ENCODE peak calls at places on chromosomes 13 and 19, in ten cellular contexts. M, W, X, O, Z, I, P, D, V and A are unnamed samples.

GRCh38 chr13:68927387-68928026 is 1180.1 kb upstream of the ATXN8OS start:
- DNase-seq in M (no peak), W (peak), X (peak), O (no peak), Z (peak), I (no peak), P (no peak), D (no peak), V (peak), A (no peak)

GRCh38 chr13:48983331-48983730 is 7.6 kb downstream of the FNDC3A start:
- DNase-seq in M (no peak), W (no peak), X (no peak), O (no peak), Z (no peak), I (no peak), P (no peak), D (no peak), V (no peak), A (no peak)

GRCh38 chr13:42892760-42893159 is 99.3 kb downstream of the EPSTI1 start:
- DNase-seq in M (peak), W (no peak), X (no peak), O (no peak), Z (no peak), I (no peak), P (no peak), D (peak), V (no peak), A (no peak)

GRCh38 chr13:87942204-87942603 is 271.0 kb downstream of the SLITRK5 start:
- DNase-seq in M (no peak), W (no peak), X (no peak), O (no peak), Z (peak), I (no peak), P (no peak), D (no peak), V (no peak), A (no peak)

GRCh38 chr19:39038098-39038497 is 5.7 kb upstream of the FBXO27 start:
- DNase-seq in M (peak), W (peak), X (peak), O (no peak), Z (peak), I (no peak), P (no peak), D (peak), V (peak), A (peak)

GRCh38 chr19:370641-371330 is 26.2 kb upstream of the MIER2 start:
- DNase-seq in M (no peak), W (no peak), X (no peak), O (no peak), Z (no peak), I (no peak), P (no peak), D (no peak), V (no peak), A (no peak)

GRCh38 chr19:55447421-55448174 is 4.5 kb upstream of the SHISA7 start:
- DNase-seq in M (peak), W (no peak), X (peak), O (no peak), Z (no peak), I (no peak), P (no peak), D (peak), V (peak), A (peak)

GRCh38 chr19:19004144-19004543 is 29.2 kb downstream of the SUGP2 start:
- DNase-seq in M (no peak), W (no peak), X (no peak), O (no peak), Z (no peak), I (no peak), P (no peak), D (no peak), V (no peak), A (no peak)

GRCh38 chr19:58500242-58500641 is 11.6 kb downstream of the SLC27A5 start:
- DNase-seq in M (no peak), W (no peak), X (no peak), O (no peak), Z (no peak), I (no peak), P (no peak), D (no peak), V (no peak), A (no peak)

GRCh38 chr19:49127674-49128544 is 8.6 kb downstream of the PPFIA3 start:
- DNase-seq in M (peak), W (peak), X (peak), O (peak), Z (peak), I (peak), P (peak), D (peak), V (peak), A (peak)

GRCh38 chr13:79936368-79937136 is 404.4 kb downstream of the SPRY2 start:
- DNase-seq in M (peak), W (no peak), X (no peak), O (no peak), Z (peak), I (no peak), P (no peak), D (peak), V (peak), A (peak)

GRCh38 chr19:40717325-40717879 is 490 bp downstream of the ITPKC start:
- DNase-seq in M (no peak), W (no peak), X (no peak), O (no peak), Z (peak), I (no peak), P (no peak), D (no peak), V (peak), A (peak)

GRCh38 chr13:33757713-33758112 is 60.2 kb upstream of the RFC3 start:
- DNase-seq in M (no peak), W (no peak), X (no peak), O (no peak), Z (no peak), I (no peak), P (no peak), D (no peak), V (no peak), A (no peak)

GRCh38 chr13:109309625-109310363 is 476.6 kb downstream of the IRS2 start:
- DNase-seq in M (no peak), W (no peak), X (no peak), O (no peak), Z (no peak), I (no peak), P (no peak), D (no peak), V (peak), A (no peak)

GRCh38 chr13:97255515-97255999 is 33.4 kb downstream of the MBNL2 start:
- DNase-seq in M (no peak), W (no peak), X (no peak), O (no peak), Z (peak), I (no peak), P (no peak), D (no peak), V (peak), A (no peak)

GRCh38 chr19:32373614-32374295 is 28.3 kb downstream of the ZNF507 start:
- DNase-seq in M (peak), W (no peak), X (no peak), O (no peak), Z (peak), I (no peak), P (no peak), D (peak), V (peak), A (peak)

GRCh38 chr19:2479556-2480194 is 3.7 kb downstream of the GADD45B start:
- DNase-seq in M (no peak), W (no peak), X (no peak), O (no peak), Z (no peak), I (no peak), P (no peak), D (no peak), V (no peak), A (peak)

GRCh38 chr19:2477732-2478191 is 1.8 kb downstream of the GADD45B start:
- DNase-seq in M (peak), W (no peak), X (no peak), O (no peak), Z (peak), I (peak), P (no peak), D (no peak), V (peak), A (peak)

GRCh38 chr19:2478756-2479555 is 3.0 kb downstream of the GADD45B start:
- DNase-seq in M (peak), W (no peak), X (no peak), O (peak), Z (peak), I (peak), P (peak), D (peak), V (peak), A (peak)

GRCh38 chr19:2477141-2477710 is 1.3 kb downstream of the GADD45B start:
- DNase-seq in M (peak), W (no peak), X (no peak), O (no peak), Z (peak), I (no peak), P (no peak), D (no peak), V (no peak), A (peak)

GRCh38 chr19:2478324-2478755 is 2.4 kb downstream of the GADD45B start:
- DNase-seq in M (peak), W (no peak), X (peak), O (peak), Z (peak), I (peak), P (peak), D (peak), V (peak), A (peak)
- TF ChIP-seq CTCF in M (peak), W (no peak), X (no peak), O (no peak), Z (peak), I (no peak), P (no peak), D (no peak), V (no peak), A (peak)

DNA sequence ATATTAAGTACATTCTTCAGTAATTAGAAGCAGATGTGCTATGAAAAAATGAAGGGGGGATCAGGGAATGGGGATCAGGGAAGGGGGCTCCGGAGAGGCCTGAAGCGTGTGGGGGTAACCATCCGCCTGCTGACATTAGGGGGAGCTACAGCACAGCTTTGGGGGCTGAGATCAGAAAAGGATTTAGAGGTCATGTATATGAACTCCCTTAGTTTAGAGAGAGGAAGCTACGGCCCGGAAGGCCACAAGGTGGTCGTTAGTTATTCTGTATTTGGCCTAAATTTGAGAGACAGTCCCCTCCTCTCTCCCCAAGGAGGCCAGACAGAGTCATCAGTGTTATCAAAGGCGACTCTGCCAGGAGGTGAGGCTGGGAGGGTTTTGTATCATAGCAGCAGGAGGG is 99.0 kb downstream of the TM9SF2 start:
- DNase-seq in M (no peak), W (peak), X (no peak), O (no peak), Z (no peak), I (no peak), P (no peak), D (no peak), V (no peak), A (no peak)
- TF ChIP-seq CTCF in M (peak), W (no peak), X (no peak), O (no peak), Z (no peak), I (no peak), P (no peak), D (no peak), V (peak), A (peak)

GRCh38 chr13:26867451-26868067 is 107.0 kb upstream of the GPR12 start:
- DNase-seq in M (peak), W (peak), X (no peak), O (no peak), Z (peak), I (no peak), P (no peak), D (peak), V (peak), A (no peak)

GRCh38 chr13:26878465-26878864 is 117.9 kb upstream of the GPR12 start:
- DNase-seq in M (no peak), W (no peak), X (no peak), O (no peak), Z (no peak), I (no peak), P (no peak), D (no peak), V (no peak), A (no peak)

GRCh38 chr13:26873174-26873698 is 112.7 kb upstream of the GPR12 start:
- DNase-seq in M (no peak), W (no peak), X (no peak), O (no peak), Z (no peak), I (no peak), P (no peak), D (no peak), V (no peak), A (no peak)

DNA sequence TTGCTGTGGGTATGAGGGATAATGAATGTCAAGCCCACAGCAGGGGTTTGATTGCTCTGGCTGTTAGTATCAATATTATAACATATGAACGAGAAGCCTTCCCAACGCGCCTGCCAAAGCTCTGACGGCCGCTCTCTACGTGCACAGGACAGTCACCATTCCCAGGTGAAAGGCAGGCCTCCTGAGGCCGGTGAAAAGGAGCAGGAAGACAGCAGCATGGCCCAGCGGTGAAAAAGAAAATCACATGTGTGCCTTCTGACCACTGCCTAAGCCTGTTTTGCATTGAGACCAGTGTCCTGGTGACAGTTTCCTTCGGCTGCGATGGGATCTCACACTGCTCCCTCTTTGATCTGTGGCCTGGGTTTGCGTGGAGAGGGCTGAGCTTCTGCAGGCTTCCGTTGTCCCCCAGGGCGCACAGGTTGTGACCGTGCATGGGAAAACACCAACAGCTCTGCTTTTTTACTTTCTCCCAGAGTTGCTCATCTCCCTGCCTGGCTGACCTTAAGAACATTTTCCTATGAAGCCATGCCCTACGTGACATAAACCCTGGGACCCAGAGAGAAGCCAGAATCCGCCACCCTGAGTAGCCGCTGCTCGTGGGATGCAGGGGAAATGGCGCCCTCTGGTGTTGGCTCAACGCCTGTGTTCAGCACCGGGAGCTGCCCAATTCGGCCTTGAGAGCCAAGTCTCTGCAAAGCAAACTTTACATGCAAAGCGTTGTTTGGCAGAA is 112.0 kb upstream of the GPR12 start:
- DNase-seq in M (peak), W (peak), X (peak), O (peak), Z (no peak), I (peak), P (peak), D (peak), V (peak), A (peak)
- TF ChIP-seq CTCF in M (peak), W (peak), X (peak), O (no peak), Z (peak), I (peak), P (peak), D (peak), V (peak), A (peak)

GRCh38 chr13:35785563-35786327 is 309.3 kb upstream of the MAB21L1 start:
- DNase-seq in M (no peak), W (no peak), X (no peak), O (no peak), Z (no peak), I (no peak), P (no peak), D (no peak), V (no peak), A (no peak)

GRCh38 chr13:35791191-35791902 is 314.9 kb upstream of the MAB21L1 start:
- DNase-seq in M (peak), W (no peak), X (no peak), O (no peak), Z (peak), I (no peak), P (no peak), D (peak), V (peak), A (peak)

GRCh38 chr13:35787937-35788336 is 311.4 kb upstream of the MAB21L1 start:
- DNase-seq in M (peak), W (no peak), X (no peak), O (no peak), Z (peak), I (no peak), P (no peak), D (no peak), V (no peak), A (no peak)

GRCh38 chr13:35793823-35794222 is 317.3 kb upstream of the MAB21L1 start:
- DNase-seq in M (no peak), W (no peak), X (no peak), O (no peak), Z (peak), I (no peak), P (no peak), D (no peak), V (no peak), A (no peak)

DNA sequence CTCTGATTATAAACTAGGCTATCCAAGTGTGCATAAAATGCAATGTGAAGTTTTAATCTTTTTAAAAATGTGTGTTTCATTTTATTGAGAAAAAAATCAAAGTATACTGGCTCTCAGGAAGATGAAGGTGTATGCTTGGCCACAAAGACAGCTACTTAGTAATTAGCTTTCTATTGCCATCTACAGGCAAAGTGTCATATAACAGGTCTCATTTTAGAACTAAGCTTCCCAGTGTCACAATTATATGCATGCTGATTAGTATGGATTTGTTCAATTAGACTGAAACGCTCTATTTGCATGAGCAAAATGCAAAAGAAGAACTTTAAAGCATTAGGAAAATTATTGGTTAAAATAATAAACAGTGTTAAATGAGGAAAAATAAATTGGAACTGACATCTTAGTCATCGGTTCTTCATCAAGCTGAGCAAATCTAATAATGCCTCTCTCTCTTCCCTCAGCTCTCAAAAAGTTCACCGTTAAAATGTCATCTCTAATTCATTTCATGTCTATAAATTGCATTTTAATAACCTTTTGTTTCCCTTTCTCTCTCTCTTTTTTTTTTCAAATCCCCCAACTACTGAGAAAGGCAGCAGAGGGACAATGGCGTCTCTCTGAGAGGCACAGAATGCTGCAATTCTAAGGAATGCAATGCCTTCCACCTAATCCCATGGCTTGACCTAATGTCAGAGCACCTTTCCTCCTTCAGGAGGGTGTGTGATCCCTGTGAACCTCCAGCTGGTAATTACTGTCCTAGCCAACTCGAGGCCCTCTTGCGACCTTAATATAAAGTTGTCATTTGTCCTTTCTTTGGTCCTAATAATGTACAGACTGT is 313.1 kb upstream of the MAB21L1 start:
- DNase-seq in M (peak), W (no peak), X (no peak), O (no peak), Z (peak), I (no peak), P (no peak), D (no peak), V (peak), A (peak)
- TF ChIP-seq CTCF in M (peak), W (no peak), X (peak), O (no peak), Z (peak), I (no peak), P (no peak), D (peak), V (peak), A (peak)

GRCh38 chr19:54430306-54431254 is 15.3 kb downstream of the TTYH1 start:
- DNase-seq in M (peak), W (peak), X (peak), O (no peak), Z (no peak), I (no peak), P (peak), D (no peak), V (peak), A (no peak)
- TF ChIP-seq CTCF in M (peak), W (no peak), X (no peak), O (no peak), Z (no peak), I (no peak), P (no peak), D (no peak), V (peak), A (peak)

GRCh38 chr19:3863648-3864047 is 5.2 kb downstream of the ZFR2 start:
- DNase-seq in M (no peak), W (no peak), X (peak), O (no peak), Z (no peak), I (no peak), P (no peak), D (no peak), V (no peak), A (no peak)

GRCh38 chr19:3860499-3860898 is 8.3 kb downstream of the ZFR2 start:
- DNase-seq in M (no peak), W (no peak), X (no peak), O (no peak), Z (no peak), I (no peak), P (no peak), D (no peak), V (no peak), A (no peak)

GRCh38 chr19:3867971-3868769 is 668 bp downstream of the ZFR2 start:
- DNase-seq in M (no peak), W (no peak), X (peak), O (no peak), Z (no peak), I (no peak), P (no peak), D (no peak), V (no peak), A (no peak)

GRCh38 chr19:3866798-3867638 is 1.8 kb downstream of the ZFR2 start:
- DNase-seq in M (no peak), W (no peak), X (no peak), O (no peak), Z (no peak), I (no peak), P (no peak), D (no peak), V (no peak), A (no peak)

GRCh38 chr19:3862826-3863500 is 5.9 kb downstream of the ZFR2 start:
- DNase-seq in M (no peak), W (no peak), X (no peak), O (no peak), Z (no peak), I (no peak), P (no peak), D (no peak), V (no peak), A (no peak)
- TF ChIP-seq CTCF in M (no peak), W (no peak), X (no peak), O (no peak), Z (no peak), I (no peak), P (no peak), D (no peak), V (no peak), A (no peak)

GRCh38 chr19:12825259-12826131 is 8.9 kb downstream of the RTBDN start:
- DNase-seq in M (peak), W (peak), X (peak), O (no peak), Z (no peak), I (no peak), P (no peak), D (no peak), V (peak), A (no peak)
- TF ChIP-seq CTCF in M (peak), W (peak), X (peak), O (no peak), Z (no peak), I (peak), P (peak), D (peak), V (peak), A (peak)